ENCODE peak calls at places on chromosome 11, in six cellular contexts. M is sigmoid colon, B is stomach, L is HepG2, X is A549, K is HCT116. R is an unnamed sample.

GRCh38 chr11:17597770-17598169 is 50.7 kb downstream of the OTOG start:
- DNase-seq in X (no peak), K (no peak), M (peak), B (peak), L (no peak), R (no peak)

GRCh38 chr11:128259816-128260215 is 327.5 kb downstream of the ETS1 start:
- DNase-seq in M (no peak), X (no peak), B (no peak), K (no peak), L (no peak), R (no peak)

GRCh38 chr11:128180446-128181089 is 406.8 kb downstream of the ETS1 start:
- DNase-seq in B (no peak), L (no peak), K (no peak), X (peak), M (no peak), R (no peak)

GRCh38 chr11:103800406-103801114 is 235.9 kb upstream of the DDI1 start:
- DNase-seq in X (no peak), B (no peak), K (no peak), M (no peak), L (no peak), R (no peak)

GRCh38 chr11:40713083-40713482 is 746.4 kb downstream of the LRRC4C start:
- DNase-seq in X (no peak), M (no peak), L (no peak), K (no peak), B (no peak), R (no peak)

GRCh38 chr11:73995247-73995646 is 12.6 kb upstream of the UCP2 start:
- DNase-seq in M (no peak), B (no peak), L (no peak), K (no peak), X (no peak), R (no peak)

GRCh38 chr11:73087730-73088129 is 54.4 kb downstream of the FCHSD2 start:
- DNase-seq in B (no peak), M (no peak), X (no peak), K (no peak), L (no peak), R (no peak)

GRCh38 chr11:120293038-120293800 is 31.9 kb upstream of the TLCD5 start:
- DNase-seq in X (no peak), L (no peak), K (no peak), M (no peak), B (no peak), R (no peak)

GRCh38 chr11:78226684-78227680 is 38.3 kb downstream of the USP35 start:
- DNase-seq in K (no peak), B (no peak), M (no peak), X (no peak), L (no peak), R (no peak)

GRCh38 chr11:6539748-6540268 is 42.7 kb downstream of the DNHD1 start:
- DNase-seq in M (no peak), K (no peak), B (no peak), L (no peak), X (no peak), R (no peak)

GRCh38 chr11:76783901-76784813 is 1.0 kb downstream of the TSKU start:
- DNase-seq in M (peak), L (peak), B (peak), X (peak), K (peak), R (no peak)

GRCh38 chr11:76293189-76293631 is 86.9 kb upstream of the WNT11 start:
- DNase-seq in K (no peak), L (no peak), B (no peak), M (no peak), X (no peak), R (no peak)

GRCh38 chr11:68655806-68656205 is 28.5 kb upstream of the GAL start:
- DNase-seq in K (no peak), B (no peak), L (no peak), X (no peak), M (no peak), R (peak)

GRCh38 chr11:86292912-86293606 is 9.0 kb upstream of the HIKESHI start:
- DNase-seq in K (no peak), L (no peak), M (no peak), B (no peak), X (no peak), R (no peak)

GRCh38 chr11:76756341-76756771 is 26.8 kb upstream of the TSKU start:
- DNase-seq in M (peak), B (no peak), X (no peak), K (no peak), L (no peak), R (no peak)

GRCh38 chr11:45021692-45022130 is 71.0 kb upstream of the TP53I11 start:
- DNase-seq in X (no peak), M (peak), K (no peak), B (no peak), L (no peak), R (no peak)

GRCh38 chr11:3021125-3021524 is 29.0 kb upstream of the NAP1L4 start:
- DNase-seq in B (peak), M (no peak), X (peak), L (peak), K (peak), R (peak)

GRCh38 chr11:6655020-6655789 is 404 bp downstream of the DCHS1 start:
- DNase-seq in B (no peak), M (peak), K (no peak), X (no peak), L (no peak), R (no peak)

GRCh38 chr11:20597924-20598484 is 1.4 kb upstream of the SLC6A5 start:
- DNase-seq in B (no peak), M (no peak), K (no peak), L (no peak), X (no peak), R (no peak)

GRCh38 chr11:112962854-112963367 is 1.7 kb downstream of the NCAM1 start:
- DNase-seq in X (no peak), M (peak), K (no peak), B (peak), L (no peak), R (peak)

GRCh38 chr11:47551086-47551485 is 1.8 kb downstream of the CELF1 start:
- DNase-seq in X (peak), B (no peak), L (peak), M (no peak), K (no peak), R (no peak)

GRCh38 chr11:698493-699115 is 3.0 kb downstream of the TMEM80 start:
- DNase-seq in K (no peak), L (no peak), M (no peak), X (no peak), B (no peak), R (no peak)

GRCh38 chr11:79087957-79088318 is 352.9 kb downstream of the TENM4 start:
- DNase-seq in X (no peak), K (no peak), B (no peak), L (no peak), M (no peak), R (no peak)

GRCh38 chr11:12769834-12770345 is 95.7 kb downstream of the TEAD1 start:
- DNase-seq in L (no peak), B (no peak), M (no peak), X (peak), K (peak), R (no peak)

GRCh38 chr11:108965602-108966001 is 300.7 kb downstream of the DDX10 start:
- DNase-seq in X (peak), M (no peak), B (no peak), L (no peak), K (no peak), R (no peak)

GRCh38 chr11:2416765-2417164 is 16.2 kb downstream of the TSSC4 start:
- DNase-seq in X (no peak), B (no peak), M (no peak), K (no peak), L (no peak), R (no peak)

GRCh38 chr11:118988280-118988679 is 9.7 kb upstream of the CENATAC start:
- DNase-seq in B (no peak), K (no peak), M (no peak), L (no peak), X (no peak), R (no peak)

GRCh38 chr11:33560729-33561128 is 139.9 kb downstream of the C11orf91 start:
- DNase-seq in M (no peak), K (no peak), B (no peak), X (no peak), L (no peak), R (no peak)

GRCh38 chr11:132125855-132126841 is 755.7 kb downstream of the NTM start:
- DNase-seq in K (no peak), L (no peak), B (no peak), X (no peak), M (no peak), R (no peak)

GRCh38 chr11:47430524-47430923 is 4.3 kb upstream of the PSMC3 start:
- DNase-seq in K (no peak), B (no peak), X (no peak), L (no peak), M (no peak), R (peak)

GRCh38 chr11:643849-644738 is 7.0 kb downstream of the DRD4 start:
- DNase-seq in K (no peak), M (no peak), B (no peak), L (no peak), X (no peak), R (no peak)

GRCh38 chr11:3153291-3153861 is 11.7 kb downstream of the OSBPL5 start:
- DNase-seq in L (no peak), M (peak), X (no peak), K (no peak), B (no peak), R (no peak)

GRCh38 chr11:13183094-13183825 is 94.3 kb upstream of the BMAL1 start:
- DNase-seq in X (peak), M (no peak), K (no peak), L (peak), B (no peak), R (no peak)

GRCh38 chr11:35216962-35217667 is 78.1 kb downstream of the CD44 start:
- DNase-seq in K (no peak), X (no peak), M (no peak), B (no peak), L (peak), R (no peak)

GRCh38 chr11:10322830-10323792 is 18.2 kb downstream of the ADM start:
- DNase-seq in B (peak), X (peak), M (peak), L (peak), K (peak), R (peak)

GRCh38 chr11:128624269-128625170 is 37.2 kb upstream of the ETS1 start:
- DNase-seq in B (peak), K (no peak), L (no peak), M (no peak), X (no peak), R (peak)

GRCh38 chr11:69630009-69630870 is 10.7 kb upstream of the CCND1 start:
- DNase-seq in K (no peak), B (no peak), M (no peak), L (no peak), X (peak), R (no peak)

DNA sequence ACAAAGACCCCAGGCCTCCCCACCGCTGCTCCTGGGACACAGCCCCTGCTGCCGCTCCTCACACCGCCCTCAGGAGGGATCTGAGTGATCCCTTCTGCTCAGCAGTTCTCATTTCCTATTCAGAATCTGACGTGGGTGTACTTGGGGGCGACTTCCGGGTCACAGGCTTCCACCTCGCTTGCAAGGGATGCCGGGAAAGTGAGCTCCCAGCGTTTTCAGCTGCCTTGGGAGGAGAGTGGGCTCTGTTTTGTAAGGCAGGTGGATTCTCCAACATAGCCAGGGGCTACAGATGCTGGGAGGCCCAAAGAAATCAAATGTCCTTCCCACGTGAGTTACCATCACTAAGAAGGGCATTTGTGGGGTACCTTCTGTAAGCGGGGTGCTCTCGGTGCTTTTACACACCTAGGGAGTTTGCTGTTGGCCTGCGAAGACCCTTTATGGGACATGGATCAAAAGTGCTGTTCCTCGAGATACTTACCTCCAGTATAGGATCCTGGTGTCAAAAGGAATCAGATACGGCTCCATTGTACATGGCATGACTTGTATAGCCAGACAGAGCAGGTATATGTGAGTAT is 9.7 kb upstream of the LRRC10B start:
- DNase-seq in L (no peak), B (no peak), M (no peak), K (no peak), X (no peak), R (no peak)
- TF ChIP-seq POLR2A in L (no peak), B (no peak), M (no peak), K (no peak), X (no peak), R (no peak)

DNA sequence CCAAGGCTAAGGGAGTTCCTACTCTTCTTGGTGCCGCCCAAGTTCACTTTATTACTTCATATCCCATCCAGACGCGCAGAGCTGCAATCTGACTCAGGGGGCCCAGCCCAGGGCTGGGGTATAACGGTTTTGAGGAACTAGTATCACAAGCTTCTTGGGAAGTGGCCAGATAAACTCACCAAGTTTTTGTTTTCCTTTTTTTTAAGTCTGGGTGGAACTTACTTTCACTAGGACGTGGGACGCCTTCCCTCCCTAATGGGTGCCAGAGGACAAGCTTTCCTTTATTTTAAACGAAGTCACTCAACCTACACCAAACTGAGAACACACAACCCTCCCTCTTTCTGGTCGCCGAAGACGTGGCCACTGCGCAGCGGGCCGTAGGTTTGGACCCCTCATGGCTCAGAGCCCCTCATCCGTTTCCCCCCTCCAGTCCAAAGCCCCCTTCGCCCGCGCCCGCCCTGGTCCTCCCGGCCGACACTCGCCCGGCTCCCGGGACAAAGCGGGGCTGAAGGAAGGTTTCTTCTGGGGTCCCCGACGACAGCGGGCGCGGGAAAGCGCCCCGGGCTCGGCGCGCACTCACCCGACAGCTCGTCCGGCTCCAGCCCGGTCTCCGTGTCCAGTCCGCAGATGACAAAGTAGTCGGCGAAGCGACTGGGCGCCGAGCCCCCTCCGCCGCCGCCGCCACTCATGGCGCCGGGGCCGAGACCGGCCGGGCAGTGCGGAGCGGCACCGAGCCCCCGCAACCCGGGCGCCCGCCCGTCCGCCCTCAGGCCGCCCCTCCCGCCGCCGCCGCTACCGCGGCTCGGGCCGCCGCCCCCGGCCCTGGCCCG is 554 bp downstream of the DENND5A start:
- DNase-seq in K (no peak), M (peak), X (peak), B (peak), L (no peak), R (peak)
- TF ChIP-seq POLR2A in K (no peak), M (no peak), X (no peak), B (no peak), L (no peak), R (no peak)

GRCh38 chr11:8693010-8693551 is 10.5 kb downstream of the RPL27A start:
- DNase-seq in X (no peak), M (no peak), L (no peak), K (no peak), B (no peak), R (no peak)
- TF ChIP-seq POLR2A in X (no peak), M (no peak), L (no peak), K (no peak), B (no peak), R (no peak)

GRCh38 chr11:22456993-22457748 is 119.0 kb downstream of the SLC17A6 start:
- DNase-seq in L (no peak), M (no peak), K (no peak), X (no peak), B (no peak), R (no peak)
- TF ChIP-seq POLR2A in L (no peak), M (no peak), K (no peak), X (no peak), B (no peak), R (no peak)

GRCh38 chr11:125592305-125593112 is at the start of gene STT3A:
- DNase-seq in L (peak), K (peak), X (peak), B (peak), M (peak), R (peak)

GRCh38 chr11:125594958-125595357 is 2.3 kb downstream of the STT3A start:
- DNase-seq in L (no peak), B (no peak), X (no peak), K (no peak), M (no peak), R (no peak)

GRCh38 chr11:125593113-125593761 is 585 bp downstream of the STT3A start:
- DNase-seq in K (peak), M (no peak), X (peak), B (no peak), L (peak), R (no peak)

GRCh38 chr11:125588505-125588904 is 4.1 kb upstream of the STT3A start:
- DNase-seq in K (peak), L (no peak), X (no peak), B (no peak), M (no peak), R (no peak)

GRCh38 chr11:125591659-125592304 is 870 bp upstream of the STT3A start:
- DNase-seq in L (peak), B (peak), X (no peak), M (peak), K (no peak), R (peak)
- TF ChIP-seq POLR2A in L (no peak), B (no peak), X (no peak), M (no peak), K (no peak), R (no peak)